ENCODE peak calls at places on chromosomes 3 and 15, in ten cellular contexts. One of them, this sample, is unnamed.

GRCh38 chr15:100495861-100496260 is 32.9 kb downstream of the CERS3 start:
- DNase-seq in activated CD4-positive, alpha-beta T cell treated with anti-CD3 and anti-CD28 coated beads for 4 hours: no peak
- DNase-seq in GM04504: no peak
- DNase-seq in naive thymus-derived CD8-positive, alpha-beta T cell: no peak
- DNase-seq in substantia nigra: no peak
- DNase-seq in EL: no peak
- DNase-seq in AG08396: no peak
- DNase-seq in fibroblast of pulmonary artery: no peak
- DNase-seq in NCI-H1092 treated with DMSO at 0.1 percent for 48 hours: no peak
- DNase-seq in amygdala: no peak
- DNase-seq in this sample: no peak

GRCh38 chr3:127002195-127003174 is 19.6 kb downstream of the PLXNA1 start:
- DNase-seq in substantia nigra: peak
- DNase-seq in naive thymus-derived CD8-positive, alpha-beta T cell: no peak
- DNase-seq in GM04504: peak
- DNase-seq in NCI-H1092 treated with DMSO at 0.1 percent for 48 hours: no peak
- DNase-seq in AG08396: peak
- DNase-seq in activated CD4-positive, alpha-beta T cell treated with anti-CD3 and anti-CD28 coated beads for 4 hours: no peak
- DNase-seq in EL: peak
- DNase-seq in fibroblast of pulmonary artery: peak
- DNase-seq in amygdala: no peak
- DNase-seq in this sample: peak

GRCh38 chr3:196179380-196180308 is 31.6 kb downstream of the ZDHHC19 start:
- DNase-seq in fibroblast of pulmonary artery: peak
- DNase-seq in GM04504: no peak
- DNase-seq in NCI-H1092 treated with DMSO at 0.1 percent for 48 hours: peak
- DNase-seq in naive thymus-derived CD8-positive, alpha-beta T cell: peak
- DNase-seq in AG08396: peak
- DNase-seq in substantia nigra: peak
- DNase-seq in activated CD4-positive, alpha-beta T cell treated with anti-CD3 and anti-CD28 coated beads for 4 hours: peak
- DNase-seq in amygdala: no peak
- DNase-seq in EL: peak
- DNase-seq in this sample: no peak

GRCh38 chr3:79497447-79498111 is 270.2 kb downstream of the ROBO1 start:
- DNase-seq in fibroblast of pulmonary artery: peak
- DNase-seq in substantia nigra: no peak
- DNase-seq in EL: peak
- DNase-seq in NCI-H1092 treated with DMSO at 0.1 percent for 48 hours: peak
- DNase-seq in GM04504: no peak
- DNase-seq in AG08396: peak
- DNase-seq in naive thymus-derived CD8-positive, alpha-beta T cell: no peak
- DNase-seq in amygdala: no peak
- DNase-seq in activated CD4-positive, alpha-beta T cell treated with anti-CD3 and anti-CD28 coated beads for 4 hours: no peak
- DNase-seq in this sample: no peak

GRCh38 chr15:75082689-75083088 is 59.3 kb downstream of the PPCDC start:
- DNase-seq in AG08396: no peak
- DNase-seq in substantia nigra: no peak
- DNase-seq in EL: no peak
- DNase-seq in GM04504: no peak
- DNase-seq in activated CD4-positive, alpha-beta T cell treated with anti-CD3 and anti-CD28 coated beads for 4 hours: no peak
- DNase-seq in NCI-H1092 treated with DMSO at 0.1 percent for 48 hours: no peak
- DNase-seq in naive thymus-derived CD8-positive, alpha-beta T cell: no peak
- DNase-seq in amygdala: no peak
- DNase-seq in fibroblast of pulmonary artery: no peak
- DNase-seq in this sample: no peak

GRCh38 chr3:112740800-112741199 is 99.9 kb upstream of the CCDC80 start:
- DNase-seq in AG08396: no peak
- DNase-seq in GM04504: no peak
- DNase-seq in amygdala: no peak
- DNase-seq in activated CD4-positive, alpha-beta T cell treated with anti-CD3 and anti-CD28 coated beads for 4 hours: no peak
- DNase-seq in naive thymus-derived CD8-positive, alpha-beta T cell: no peak
- DNase-seq in EL: no peak
- DNase-seq in fibroblast of pulmonary artery: no peak
- DNase-seq in NCI-H1092 treated with DMSO at 0.1 percent for 48 hours: no peak
- DNase-seq in substantia nigra: no peak
- DNase-seq in this sample: no peak

GRCh38 chr15:40766906-40767837 is 2.6 kb upstream of the C15orf62 start:
- DNase-seq in substantia nigra: no peak
- DNase-seq in EL: no peak
- DNase-seq in AG08396: no peak
- DNase-seq in fibroblast of pulmonary artery: peak
- DNase-seq in naive thymus-derived CD8-positive, alpha-beta T cell: no peak
- DNase-seq in GM04504: no peak
- DNase-seq in activated CD4-positive, alpha-beta T cell treated with anti-CD3 and anti-CD28 coated beads for 4 hours: no peak
- DNase-seq in amygdala: no peak
- DNase-seq in NCI-H1092 treated with DMSO at 0.1 percent for 48 hours: no peak
- DNase-seq in this sample: peak

GRCh38 chr3:55556622-55557531 is 69.8 kb upstream of the WNT5A start:
- DNase-seq in AG08396: peak
- DNase-seq in GM04504: no peak
- DNase-seq in EL: peak
- DNase-seq in NCI-H1092 treated with DMSO at 0.1 percent for 48 hours: no peak
- DNase-seq in amygdala: no peak
- DNase-seq in naive thymus-derived CD8-positive, alpha-beta T cell: no peak
- DNase-seq in fibroblast of pulmonary artery: no peak
- DNase-seq in substantia nigra: no peak
- DNase-seq in activated CD4-positive, alpha-beta T cell treated with anti-CD3 and anti-CD28 coated beads for 4 hours: no peak
- DNase-seq in this sample: no peak

GRCh38 chr3:195540526-195540925 is 2.6 kb downstream of the PPP1R2 start:
- DNase-seq in fibroblast of pulmonary artery: no peak
- DNase-seq in substantia nigra: no peak
- DNase-seq in naive thymus-derived CD8-positive, alpha-beta T cell: no peak
- DNase-seq in EL: no peak
- DNase-seq in amygdala: no peak
- DNase-seq in AG08396: no peak
- DNase-seq in activated CD4-positive, alpha-beta T cell treated with anti-CD3 and anti-CD28 coated beads for 4 hours: no peak
- DNase-seq in NCI-H1092 treated with DMSO at 0.1 percent for 48 hours: no peak
- DNase-seq in GM04504: no peak
- DNase-seq in this sample: no peak

GRCh38 chr3:161347726-161348125 is 23.6 kb downstream of the SPTSSB start:
- DNase-seq in fibroblast of pulmonary artery: no peak
- DNase-seq in NCI-H1092 treated with DMSO at 0.1 percent for 48 hours: no peak
- DNase-seq in activated CD4-positive, alpha-beta T cell treated with anti-CD3 and anti-CD28 coated beads for 4 hours: no peak
- DNase-seq in GM04504: no peak
- DNase-seq in AG08396: no peak
- DNase-seq in naive thymus-derived CD8-positive, alpha-beta T cell: no peak
- DNase-seq in EL: no peak
- DNase-seq in amygdala: no peak
- DNase-seq in substantia nigra: no peak
- DNase-seq in this sample: no peak

GRCh38 chr3:143775401-143775970 is 72.8 kb downstream of the SLC9A9 start:
- DNase-seq in fibroblast of pulmonary artery: peak
- DNase-seq in naive thymus-derived CD8-positive, alpha-beta T cell: no peak
- DNase-seq in amygdala: no peak
- DNase-seq in GM04504: no peak
- DNase-seq in substantia nigra: no peak
- DNase-seq in AG08396: peak
- DNase-seq in NCI-H1092 treated with DMSO at 0.1 percent for 48 hours: peak
- DNase-seq in EL: peak
- DNase-seq in activated CD4-positive, alpha-beta T cell treated with anti-CD3 and anti-CD28 coated beads for 4 hours: peak
- DNase-seq in this sample: peak

GRCh38 chr3:99958177-99958912 is 140.7 kb downstream of the CMSS1 start:
- DNase-seq in activated CD4-positive, alpha-beta T cell treated with anti-CD3 and anti-CD28 coated beads for 4 hours: no peak
- DNase-seq in GM04504: no peak
- DNase-seq in AG08396: no peak
- DNase-seq in fibroblast of pulmonary artery: no peak
- DNase-seq in EL: no peak
- DNase-seq in NCI-H1092 treated with DMSO at 0.1 percent for 48 hours: no peak
- DNase-seq in substantia nigra: no peak
- DNase-seq in amygdala: no peak
- DNase-seq in naive thymus-derived CD8-positive, alpha-beta T cell: no peak
- DNase-seq in this sample: no peak

GRCh38 chr15:80072285-80072684 is 12.8 kb downstream of the ZFAND6 start:
- DNase-seq in GM04504: peak
- DNase-seq in activated CD4-positive, alpha-beta T cell treated with anti-CD3 and anti-CD28 coated beads for 4 hours: no peak
- DNase-seq in amygdala: no peak
- DNase-seq in NCI-H1092 treated with DMSO at 0.1 percent for 48 hours: peak
- DNase-seq in fibroblast of pulmonary artery: peak
- DNase-seq in substantia nigra: no peak
- DNase-seq in naive thymus-derived CD8-positive, alpha-beta T cell: no peak
- DNase-seq in EL: peak
- DNase-seq in AG08396: peak
- DNase-seq in this sample: peak

GRCh38 chr15:82298520-82298919 is 35.9 kb downstream of the SAXO2 start:
- DNase-seq in substantia nigra: no peak
- DNase-seq in NCI-H1092 treated with DMSO at 0.1 percent for 48 hours: no peak
- DNase-seq in activated CD4-positive, alpha-beta T cell treated with anti-CD3 and anti-CD28 coated beads for 4 hours: peak
- DNase-seq in fibroblast of pulmonary artery: no peak
- DNase-seq in amygdala: no peak
- DNase-seq in EL: no peak
- DNase-seq in GM04504: no peak
- DNase-seq in AG08396: no peak
- DNase-seq in naive thymus-derived CD8-positive, alpha-beta T cell: peak
- DNase-seq in this sample: no peak

GRCh38 chr3:122031123-122031468 is 9.0 kb upstream of the ILDR1 start:
- DNase-seq in activated CD4-positive, alpha-beta T cell treated with anti-CD3 and anti-CD28 coated beads for 4 hours: no peak
- DNase-seq in amygdala: no peak
- DNase-seq in GM04504: no peak
- DNase-seq in AG08396: no peak
- DNase-seq in fibroblast of pulmonary artery: no peak
- DNase-seq in EL: no peak
- DNase-seq in naive thymus-derived CD8-positive, alpha-beta T cell: no peak
- DNase-seq in NCI-H1092 treated with DMSO at 0.1 percent for 48 hours: no peak
- DNase-seq in substantia nigra: no peak
- DNase-seq in this sample: no peak

This sample was measured in H4.